ENCODE peak calls at places on chromosomes 11 and 22, in six cellular contexts. E is pancreas, P is heart left ventricle, R is AG04450, K is brain microvascular endothelial cell, T is right atrium auricular region. A is an unnamed sample.

GRCh38 chr22:43094085-43094484 is 4.9 kb upstream of the TTLL1 start:
- DNase-seq in T (peak), E (no peak), P (peak), R (no peak), K (no peak), A (peak)

GRCh38 chr11:88515002-88515401 is 177.5 kb upstream of the CTSC start:
- DNase-seq in T (no peak), K (no peak), E (no peak), P (no peak), R (no peak), A (no peak)

GRCh38 chr11:35330156-35330889 is 89.0 kb downstream of the SLC1A2 start:
- DNase-seq in R (no peak), P (no peak), E (no peak), T (no peak), K (no peak), A (no peak)

GRCh38 chr11:65844231-65844872 is 10.6 kb downstream of the SNX32 start:
- DNase-seq in R (no peak), P (no peak), K (no peak), T (no peak), E (no peak), A (no peak)

GRCh38 chr11:99199336-99199735 is 178.6 kb downstream of the CNTN5 start:
- DNase-seq in T (no peak), P (peak), E (no peak), K (peak), R (no peak), A (no peak)

GRCh38 chr11:43434893-43435292 is 76.2 kb downstream of the TTC17 start:
- DNase-seq in T (no peak), E (no peak), K (no peak), P (no peak), R (no peak), A (no peak)

GRCh38 chr11:63915961-63916836 is 765 bp downstream of the RCOR2 start:
- DNase-seq in T (no peak), R (no peak), K (no peak), E (peak), P (no peak), A (peak)

GRCh38 chr22:39960791-39961746 is 872 bp downstream of the TMA7B start:
- DNase-seq in E (no peak), T (no peak), R (peak), P (no peak), K (peak), A (peak)

GRCh38 chr11:6402061-6402470 is 11.8 kb downstream of the SMPD1 start:
- DNase-seq in T (no peak), K (no peak), E (no peak), P (no peak), R (no peak), A (no peak)

GRCh38 chr11:74672956-74673895 is 58.0 kb downstream of the CHRDL2 start:
- DNase-seq in P (peak), E (peak), R (peak), T (peak), K (peak), A (peak)

GRCh38 chr11:33687733-33688479 is 12.7 kb downstream of the C11orf91 start:
- DNase-seq in K (peak), E (no peak), R (no peak), T (no peak), P (no peak), A (peak)

GRCh38 chr11:119488256-119488995 is 65.5 kb upstream of the THY1 start:
- DNase-seq in R (no peak), K (no peak), E (no peak), T (no peak), P (peak), A (no peak)

GRCh38 chr11:86176165-86176884 is 68.2 kb upstream of the EED start:
- DNase-seq in T (no peak), P (no peak), R (no peak), E (no peak), K (peak), A (no peak)

GRCh38 chr22:23361676-23362075 is 181.4 kb downstream of the BCR start:
- DNase-seq in R (no peak), T (no peak), P (no peak), E (no peak), K (no peak), A (no peak)

GRCh38 chr22:36111316-36111715 is 49.2 kb downstream of the APOL3 start:
- DNase-seq in T (no peak), E (no peak), R (no peak), P (no peak), K (no peak), A (no peak)

GRCh38 chr11:23542816-23543215 is 682.5 kb upstream of the CCDC179 start:
- DNase-seq in R (no peak), K (no peak), E (no peak), P (no peak), T (no peak), A (no peak)

GRCh38 chr22:49091917-49092545 is 735.6 kb downstream of the BRD1 start:
- DNase-seq in E (no peak), R (no peak), K (no peak), T (no peak), P (no peak), A (no peak)

GRCh38 chr11:30876656-30877371 is 290.7 kb upstream of the MPPED2 start:
- DNase-seq in K (no peak), R (no peak), E (no peak), T (no peak), P (no peak), A (no peak)

GRCh38 chr11:133227674-133228111 is 304.6 kb downstream of the OPCML start:
- DNase-seq in K (no peak), T (no peak), R (no peak), E (no peak), P (no peak), A (no peak)

GRCh38 chr22:49099496-49100124 is 728.1 kb downstream of the BRD1 start:
- DNase-seq in R (no peak), P (no peak), E (no peak), T (no peak), K (peak), A (no peak)

GRCh38 chr22:38467904-38468760 is at the start of gene KDELR3:
- DNase-seq in E (peak), T (no peak), P (peak), K (peak), R (peak), A (peak)

GRCh38 chr11:75214843-75215242 is 25.7 kb upstream of the TPBGL start:
- DNase-seq in P (no peak), T (no peak), E (no peak), K (no peak), R (no peak), A (no peak)

GRCh38 chr11:79168530-79169110 is 272.2 kb downstream of the TENM4 start:
- DNase-seq in R (no peak), T (no peak), E (no peak), K (no peak), P (no peak), A (no peak)

GRCh38 chr22:37358917-37359316 is 68.4 kb downstream of the ELFN2 start:
- DNase-seq in E (no peak), P (no peak), R (no peak), K (no peak), T (no peak), A (peak)

GRCh38 chr11:85627332-85627997 is at the start of gene DLG2:
- DNase-seq in T (no peak), P (no peak), K (peak), R (no peak), E (no peak), A (peak)

GRCh38 chr11:126645206-126645605 is 289.7 kb downstream of the ST3GAL4 start:
- DNase-seq in R (no peak), T (no peak), K (no peak), P (no peak), E (no peak), A (no peak)

GRCh38 chr22:26610983-26611382 is 6.8 kb downstream of the CRYBB1 start:
- DNase-seq in R (no peak), E (no peak), T (no peak), P (no peak), K (no peak), A (peak)

GRCh38 chr22:40637181-40638150 is 947 bp upstream of the MRTFA start:
- DNase-seq in T (peak), R (no peak), E (no peak), K (no peak), P (peak), A (no peak)

GRCh38 chr11:125224391-125225015 is 60.0 kb downstream of the PKNOX2 start:
- DNase-seq in T (peak), R (no peak), P (no peak), E (peak), K (peak), A (no peak)

GRCh38 chr11:73350908-73351636 is 25.1 kb upstream of the RELT start:
- DNase-seq in P (no peak), T (peak), E (peak), K (peak), R (peak), A (peak)

GRCh38 chr22:44620129-44620840 is 81.7 kb upstream of the PRR5 start:
- DNase-seq in T (peak), E (peak), P (peak), R (no peak), K (peak), A (peak)

GRCh38 chr11:128324531-128325141 is 262.7 kb downstream of the ETS1 start:
- DNase-seq in R (no peak), K (no peak), P (no peak), T (no peak), E (no peak), A (no peak)

GRCh38 chr11:1356007-1356435 is 33.7 kb upstream of the BRSK2 start:
- DNase-seq in E (no peak), K (no peak), T (no peak), R (no peak), P (no peak), A (no peak)

GRCh38 chr11:121194731-121195596 is 93.9 kb downstream of the TECTA start:
- DNase-seq in P (no peak), K (peak), R (peak), E (peak), T (no peak), A (peak)
- TF ChIP-seq CTCF in P (peak), K (peak), R (peak), E (peak), T (peak), A (peak)

GRCh38 chr11:102453286-102453797 is 777 bp upstream of the TMEM123 start:
- DNase-seq in R (no peak), E (no peak), K (peak), T (no peak), P (no peak), A (no peak)
- H3K4me3 ChIP-seq in R (peak), E (peak), K (peak), T (peak), P (peak), A (peak)

GRCh38 chr11:92762175-92762574 is 207.3 kb upstream of the MTNR1B start:
- DNase-seq in E (no peak), K (no peak), P (no peak), T (no peak), R (no peak), A (no peak)
- TF ChIP-seq CTCF in E (no peak), K (no peak), P (no peak), T (no peak), R (no peak), A (no peak)

DNA sequence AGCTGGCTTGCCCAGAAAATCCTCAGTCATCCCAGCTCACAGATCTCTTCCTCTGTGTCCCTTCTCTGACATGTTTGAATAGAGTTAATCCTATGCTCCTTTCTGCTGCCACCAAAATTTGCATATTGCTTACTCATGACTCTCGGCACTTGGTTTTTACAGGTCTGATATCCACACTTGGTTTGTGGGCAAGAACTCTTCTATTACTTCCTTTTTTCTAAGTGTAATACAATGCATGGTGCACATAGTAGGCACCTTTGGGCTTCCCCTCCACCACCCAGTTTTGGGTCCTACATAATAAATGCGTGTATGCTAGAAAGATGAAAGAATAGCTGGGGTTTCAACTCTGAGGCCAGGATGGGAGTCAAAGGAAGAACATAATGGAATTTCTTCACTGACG is 69.7 kb upstream of the GRK3 start:
- DNase-seq in R (no peak), T (no peak), P (no peak), E (no peak), K (no peak), A (no peak)
- H3K4me3 ChIP-seq in R (no peak), T (no peak), P (no peak), E (no peak), K (no peak), A (no peak)

DNA sequence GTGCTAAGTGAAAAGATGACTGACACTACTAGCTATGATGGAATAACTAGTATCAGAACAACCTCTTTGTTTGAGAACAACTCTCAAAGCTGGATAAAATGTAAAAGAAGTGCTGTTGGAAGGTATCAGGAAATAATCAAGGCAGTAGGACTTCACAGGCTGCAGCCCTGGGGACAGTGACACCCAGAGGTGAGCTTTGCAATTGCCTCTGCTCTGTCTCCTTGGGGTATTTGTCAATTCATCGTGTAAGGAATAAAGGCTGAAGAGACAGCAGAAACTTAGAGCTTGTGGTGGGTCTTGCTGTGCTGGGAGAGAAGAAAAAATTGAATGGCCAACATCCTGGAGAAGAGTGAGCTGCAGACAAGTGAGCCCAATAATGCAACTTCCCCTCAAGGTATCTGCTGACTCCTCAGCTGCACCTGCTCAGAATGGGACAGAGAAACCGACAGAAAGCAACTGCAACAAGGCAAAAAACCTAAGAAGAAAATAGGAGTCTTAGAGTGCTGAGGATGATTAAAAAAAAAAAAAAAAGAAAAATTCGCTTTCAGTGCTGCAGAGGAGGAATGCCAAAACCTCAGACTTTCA is 141.1 kb downstream of the RCN1 start:
- DNase-seq in K (peak), R (no peak), P (no peak), T (no peak), E (no peak), A (no peak)
- TF ChIP-seq CTCF in K (peak), R (peak), P (peak), T (peak), E (no peak), A (peak)

GRCh38 chr11:123195182-123196059 is at the start of gene CLMP:
- DNase-seq in E (no peak), T (no peak), R (no peak), P (peak), K (no peak), A (peak)
- H3K4me3 ChIP-seq in E (peak), T (peak), R (peak), P (peak), K (peak), A (peak)

DNA sequence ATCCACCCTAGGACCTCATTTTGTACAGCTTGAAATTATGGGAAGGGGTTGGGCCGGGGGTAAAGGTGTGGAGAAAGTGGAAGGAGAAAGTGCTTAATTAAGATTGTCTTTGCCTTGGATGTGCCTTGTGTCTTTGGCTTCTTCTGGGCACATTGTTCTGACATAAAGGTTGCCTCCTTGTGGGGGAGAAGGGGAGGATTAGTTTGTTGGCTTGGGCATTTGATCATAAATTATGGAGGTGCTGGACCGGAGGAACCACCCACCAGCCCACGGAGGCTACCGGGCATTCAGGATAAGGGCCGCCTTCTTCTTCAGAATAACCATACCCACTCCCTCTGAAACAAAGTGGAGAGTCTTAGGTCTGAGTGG is 1.3 kb downstream of the PAFAH1B2 start:
- DNase-seq in P (no peak), R (no peak), K (peak), T (no peak), E (no peak), A (peak)
- TF ChIP-seq CTCF in P (no peak), R (peak), K (peak), T (no peak), E (no peak), A (peak)

DNA sequence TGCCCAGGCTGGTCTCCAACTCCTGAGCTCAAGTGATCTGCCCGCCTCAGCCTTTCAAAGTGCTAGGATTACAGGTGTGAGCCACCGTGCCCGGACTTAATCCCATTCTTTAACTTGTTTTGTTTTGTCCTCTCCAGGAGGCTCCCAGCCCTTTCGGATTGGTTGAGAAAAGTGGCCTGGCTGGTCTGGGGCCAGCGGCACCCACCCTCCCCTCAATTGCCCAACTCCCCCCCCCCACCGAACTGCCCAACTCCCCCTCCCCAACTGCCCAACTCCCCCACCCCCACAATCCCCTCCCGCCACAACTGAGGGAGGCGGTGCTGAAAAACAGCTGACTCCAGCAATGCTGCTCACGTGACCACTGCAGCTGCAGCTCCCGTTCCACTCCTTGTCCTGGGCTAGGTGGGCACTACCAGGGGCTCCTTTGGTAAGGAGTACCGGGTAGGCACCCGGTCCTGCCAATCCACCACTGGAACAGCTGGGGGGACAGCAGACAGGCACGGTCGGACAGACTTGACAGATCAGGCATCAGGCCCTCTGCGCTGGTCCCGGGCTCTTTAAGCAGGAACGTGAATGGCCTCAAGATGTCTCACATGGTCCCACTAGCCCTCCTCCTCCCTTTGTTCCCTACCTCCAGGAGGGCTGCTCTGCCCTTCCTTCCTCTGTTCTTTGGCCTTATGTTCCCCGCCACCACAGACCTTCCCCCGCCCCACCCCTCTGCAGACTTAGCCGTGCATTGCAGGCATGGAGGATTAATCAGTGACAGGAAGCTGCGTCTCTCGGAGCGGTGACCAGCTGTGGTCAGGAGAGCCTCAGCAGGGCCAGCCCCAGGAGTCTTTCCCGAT is at the start of gene TCN2:
- DNase-seq in P (peak), T (peak), E (peak), K (peak), R (no peak), A (peak)
- H3K4me3 ChIP-seq in P (peak), T (peak), E (peak), K (peak), R (peak), A (peak)

GRCh38 chr22:50525104-50525958 is at the start of gene SCO2:
- DNase-seq in E (peak), P (peak), R (peak), K (peak), T (peak), A (peak)
- TF ChIP-seq CTCF in E (peak), P (peak), R (peak), K (peak), T (no peak), A (peak)

GRCh38 chr22:19739911-19740449 is 16.6 kb downstream of the GP1BB start:
- DNase-seq in K (no peak), E (no peak), R (no peak), P (no peak), T (no peak), A (no peak)
- H3K4me3 ChIP-seq in K (no peak), E (no peak), R (no peak), P (no peak), T (no peak), A (no peak)